ENCODE peak calls at places on chromosome 10, in seven cellular contexts. Z is MM.1S; O is naive thymus-derived CD4-positive, alpha-beta T cell; C is BJ; K is adrenal gland; J is left ventricle myocardium inferior; Q is psoas muscle. N is an unnamed sample.

GRCh38 chr10:94232711-94233383 is 129.9 kb downstream of the NOC3L start:
- DNase-seq in O (no peak), K (no peak), C (no peak), Z (no peak), J (no peak), Q (no peak), N (no peak)

GRCh38 chr10:124719213-124719851 is 24.8 kb downstream of the FAM53B start:
- DNase-seq in O (no peak), K (peak; percentile 85), C (no peak), J (peak; percentile 60), Z (peak; percentile 82), Q (peak; percentile 59), N (no peak)

GRCh38 chr10:121751191-121751760 is 153.0 kb upstream of the FGFR2 start:
- DNase-seq in O (no peak), K (no peak), C (no peak), J (no peak), Z (no peak), Q (no peak), N (no peak)

GRCh38 chr10:30637881-30638467 is 8.4 kb upstream of the LYZL2 start:
- DNase-seq in K (peak; percentile 54), C (peak; percentile 56), Q (no peak), Z (no peak), J (no peak), O (no peak), N (peak; percentile 91)

GRCh38 chr10:90418869-90419652 is 438.8 kb downstream of the HTR7 start:
- DNase-seq in C (peak; percentile 60), Q (no peak), O (no peak), Z (no peak), J (no peak), K (no peak), N (peak; percentile 78)

GRCh38 chr10:126216221-126216701 is 172.0 kb downstream of the ADAM12 start:
- DNase-seq in J (no peak), Z (no peak), C (no peak), Q (no peak), O (no peak), K (no peak), N (no peak)

GRCh38 chr10:46787321-46787615 is 124.0 kb upstream of the PTPN20 start:
- DNase-seq in K (no peak), C (no peak), J (no peak), Z (peak; percentile 38), O (no peak), Q (no peak), N (peak; percentile 26)

GRCh38 chr10:48990226-48990625 is 50.6 kb upstream of the LRRC18 start:
- DNase-seq in O (no peak), Q (no peak), Z (no peak), K (no peak), J (no peak), C (no peak), N (no peak)

GRCh38 chr10:104291439-104291951 is 22.5 kb downstream of the GSTO2 start:
- DNase-seq in K (peak; percentile 93), J (peak; percentile 91), O (peak; percentile 80), Q (peak; percentile 89), C (no peak), Z (peak; percentile 90), N (peak; percentile 52)

GRCh38 chr10:52066383-52066782 is 247.7 kb upstream of the DKK1 start:
- DNase-seq in K (no peak), Q (no peak), O (no peak), Z (no peak), J (no peak), C (no peak), N (no peak)

GRCh38 chr10:90871761-90872647 is at the start of gene RPP30:
- DNase-seq in K (peak; percentile 83), Q (peak; percentile 86), J (peak; percentile 85), Z (peak; percentile 91), O (peak; percentile 71), C (peak; percentile 47), N (peak; percentile 49)

GRCh38 chr10:76550806-76551205 is 1086.8 kb downstream of the KCNMA1 start:
- DNase-seq in Q (no peak), O (no peak), C (peak; percentile 37), K (no peak), J (no peak), Z (no peak), N (no peak)

GRCh38 chr10:81479316-81479715 is 395.7 kb upstream of the NRG3 start:
- DNase-seq in Z (no peak), O (no peak), C (no peak), K (no peak), Q (no peak), J (no peak), N (no peak)

GRCh38 chr10:42962120-42962901 is 114.6 kb upstream of the RET start:
- DNase-seq in C (no peak), J (peak; percentile 44), Z (no peak), K (peak; percentile 17), Q (no peak), O (no peak), N (no peak)

GRCh38 chr10:4334853-4335252 is 491.2 kb upstream of the AKR1E2 start:
- DNase-seq in Z (no peak), C (no peak), K (no peak), Q (no peak), J (no peak), O (no peak), N (no peak)

GRCh38 chr10:48214701-48215100 is 59.8 kb downstream of the FRMPD2 start:
- DNase-seq in J (no peak), K (no peak), Z (no peak), O (no peak), C (no peak), Q (no peak), N (no peak)

GRCh38 chr10:14553434-14553833 is 221.3 kb downstream of the FAM107B start:
- DNase-seq in Q (no peak), C (no peak), O (no peak), J (no peak), K (no peak), Z (no peak), N (peak; percentile 71)

GRCh38 chr10:89494068-89494467 is 41.3 kb downstream of the SLC16A12 start:
- DNase-seq in J (no peak), O (no peak), Z (no peak), C (no peak), K (no peak), Q (no peak), N (no peak)

DNA sequence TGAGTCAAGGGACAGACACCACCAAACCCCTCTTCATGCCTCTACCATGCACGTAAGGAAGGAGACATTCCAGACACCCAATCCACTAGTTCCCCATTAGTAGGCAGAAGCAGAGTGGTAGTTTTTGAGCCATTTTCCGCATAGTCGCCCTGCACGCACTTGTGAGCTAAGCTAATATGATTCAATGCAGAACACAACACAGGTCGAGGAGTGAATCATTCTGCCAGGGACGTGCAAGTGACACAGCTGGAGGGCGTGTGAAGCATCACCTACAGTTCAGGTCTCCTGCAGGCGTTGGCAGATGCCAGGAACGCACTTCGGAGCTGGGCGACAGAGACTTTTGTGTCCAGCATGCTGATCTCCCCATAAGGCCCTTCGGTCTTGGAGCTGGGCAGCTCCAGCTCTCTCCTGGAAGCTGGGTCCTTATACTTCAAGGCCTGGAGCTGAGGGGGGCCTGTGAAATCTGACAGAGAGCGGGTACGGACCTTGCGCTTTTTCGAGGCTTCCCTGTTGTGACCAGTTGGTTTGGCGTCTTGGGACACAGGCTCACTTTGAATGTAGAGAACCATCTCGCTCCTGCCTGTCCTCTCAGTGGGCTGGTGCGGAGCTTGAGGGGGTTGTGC is 102.4 kb downstream of the SVIL start:
- DNase-seq in J (no peak), O (no peak), K (no peak), Z (no peak), C (no peak), Q (no peak), N (no peak)
- H3K36me3 ChIP-seq in J (peaks cover 54% of the 10 kb centered on the region), O (peaks cover 27% of the 10 kb centered on the region), K (no peaks in the 10 kb centered on the region), Z (no peaks in the 10 kb centered on the region), C (no peaks in the 10 kb centered on the region), Q (no peaks in the 10 kb centered on the region), N (peaks cover 1% of the 10 kb centered on the region)

GRCh38 chr10:5486852-5487235 is 12.5 kb downstream of the CALML5 start:
- DNase-seq in Q (no peak), C (no peak), Z (no peak), K (no peak), O (no peak), J (no peak), N (no peak)

GRCh38 chr10:5482016-5482415 is 17.4 kb downstream of the CALML5 start:
- DNase-seq in C (no peak), K (no peak), Z (no peak), J (no peak), Q (no peak), O (no peak), N (no peak)

GRCh38 chr10:5485948-5486851 is 13.2 kb downstream of the CALML5 start:
- DNase-seq in K (no peak), J (no peak), Q (no peak), Z (no peak), C (no peak), O (no peak), N (no peak)

GRCh38 chr10:5485290-5485689 is 14.1 kb downstream of the CALML5 start:
- DNase-seq in K (no peak), O (no peak), Q (no peak), J (no peak), C (no peak), Z (no peak), N (no peak)

DNA sequence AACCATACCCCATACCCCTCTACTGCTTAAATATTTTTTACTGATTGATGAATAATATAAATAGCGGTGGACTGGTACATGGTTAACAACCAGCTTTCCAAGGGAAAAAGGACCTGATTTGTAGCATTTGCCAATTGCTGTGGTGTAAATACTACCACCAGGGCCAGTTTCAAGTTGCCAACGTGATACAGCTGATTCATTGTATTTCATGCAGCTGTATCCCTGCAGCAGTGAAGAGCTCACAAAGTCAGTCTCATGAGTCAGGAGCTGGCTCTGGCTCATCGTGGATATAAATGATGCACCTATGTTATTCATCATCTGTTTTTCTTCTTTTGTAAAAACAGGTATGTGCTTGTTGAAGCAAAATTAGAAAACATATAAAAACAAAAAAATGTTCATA is 15.2 kb downstream of the CALML5 start:
- DNase-seq in Q (no peak), Z (no peak), C (no peak), K (no peak), J (no peak), O (no peak), N (no peak)
- H3K36me3 ChIP-seq in Q (no peaks in the 10 kb centered on the region), Z (no peaks in the 10 kb centered on the region), C (no peaks in the 10 kb centered on the region), K (no peaks in the 10 kb centered on the region), J (no peaks in the 10 kb centered on the region), O (no peaks in the 10 kb centered on the region), N (no peaks in the 10 kb centered on the region)

GRCh38 chr10:3224241-3224640 is 51.7 kb upstream of the PITRM1 start:
- DNase-seq in C (no peak), J (no peak), K (no peak), O (no peak), Z (no peak), Q (no peak), N (no peak)
- H3K36me3 ChIP-seq in C (no peaks in the 10 kb centered on the region), J (no peaks in the 10 kb centered on the region), K (no peaks in the 10 kb centered on the region), O (no peaks in the 10 kb centered on the region), Z (no peaks in the 10 kb centered on the region), Q (no peaks in the 10 kb centered on the region), N (no peaks in the 10 kb centered on the region)

GRCh38 chr10:131970946-131971345 is 10.8 kb downstream of the BNIP3 start:
- DNase-seq in K (no peak), Z (no peak), Q (no peak), O (no peak), J (no peak), C (no peak), N (no peak)

GRCh38 chr10:131973160-131973951 is 8.4 kb downstream of the BNIP3 start:
- DNase-seq in C (no peak), J (peak; percentile 53), Z (no peak), Q (no peak), K (no peak), O (no peak), N (no peak)

GRCh38 chr10:131974034-131974817 is 7.5 kb downstream of the BNIP3 start:
- DNase-seq in Q (no peak), C (no peak), O (no peak), K (no peak), J (no peak), Z (no peak), N (no peak)

GRCh38 chr10:131971591-131971990 is 10.1 kb downstream of the BNIP3 start:
- DNase-seq in Q (no peak), K (no peak), J (no peak), O (no peak), C (no peak), Z (no peak), N (no peak)

GRCh38 chr10:131972474-131973071 is 9.2 kb downstream of the BNIP3 start:
- DNase-seq in J (peak; percentile 81), O (no peak), Z (no peak), K (peak; percentile 64), Q (peak; percentile 60), C (no peak), N (no peak)
- H3K36me3 ChIP-seq in J (peaks cover 36% of the 10 kb centered on the region), O (peaks cover 35% of the 10 kb centered on the region), Z (no peaks in the 10 kb centered on the region), K (peaks cover 21% of the 10 kb centered on the region), Q (no peaks in the 10 kb centered on the region), C (peaks cover 39% of the 10 kb centered on the region), N (peaks cover 3% of the 10 kb centered on the region)